ENCODE peak calls at places on chromosomes 12 and 14, in six cellular contexts. One of them, this sample, is unnamed.

GRCh38 chr14:79437951-79438350 is 773.4 kb downstream of the DIO2 start:
- DNase-seq in AG04450: no peak
- DNase-seq in astrocyte of the spinal cord: no peak
- DNase-seq in heart right ventricle: no peak
- DNase-seq in ovary: no peak
- DNase-seq in astrocyte: no peak
- DNase-seq in this sample: no peak

GRCh38 chr12:24854908-24855307 is 94.0 kb downstream of the BCAT1 start:
- DNase-seq in AG04450: no peak
- DNase-seq in astrocyte of the spinal cord: peak; percentile 65
- DNase-seq in heart right ventricle: no peak
- DNase-seq in ovary: no peak
- DNase-seq in astrocyte: peak; percentile 52
- DNase-seq in this sample: no peak

GRCh38 chr14:97306785-97307246 is 509.6 kb downstream of the VRK1 start:
- DNase-seq in AG04450: no peak
- DNase-seq in astrocyte of the spinal cord: peak; percentile 61
- DNase-seq in heart right ventricle: no peak
- DNase-seq in ovary: no peak
- DNase-seq in astrocyte: peak; percentile 75
- DNase-seq in this sample: no peak

GRCh38 chr12:69610126-69610525 is 581 bp downstream of the LRRC10 start:
- DNase-seq in AG04450: no peak
- DNase-seq in astrocyte of the spinal cord: no peak
- DNase-seq in heart right ventricle: no peak
- DNase-seq in ovary: no peak
- DNase-seq in astrocyte: no peak
- DNase-seq in this sample: no peak

GRCh38 chr12:131862600-131862993 is 31.8 kb upstream of the ULK1 start:
- DNase-seq in AG04450: no peak
- DNase-seq in astrocyte of the spinal cord: no peak
- DNase-seq in heart right ventricle: no peak
- DNase-seq in ovary: no peak
- DNase-seq in astrocyte: no peak
- DNase-seq in this sample: no peak

GRCh38 chr14:78310263-78310662 is 140.1 kb downstream of the NRXN3 start:
- DNase-seq in AG04450: no peak
- DNase-seq in astrocyte of the spinal cord: no peak
- DNase-seq in heart right ventricle: no peak
- DNase-seq in ovary: no peak
- DNase-seq in astrocyte: no peak
- DNase-seq in this sample: no peak

GRCh38 chr12:107992870-107993451 is 136.1 kb upstream of the WSCD2 start:
- DNase-seq in AG04450: no peak
- DNase-seq in astrocyte of the spinal cord: peak; percentile 2
- DNase-seq in heart right ventricle: no peak
- DNase-seq in ovary: no peak
- DNase-seq in astrocyte: peak; percentile 5
- DNase-seq in this sample: no peak

GRCh38 chr12:3164454-3165310 is 87.5 kb downstream of the TSPAN9 start:
- DNase-seq in AG04450: no peak
- DNase-seq in astrocyte of the spinal cord: no peak
- DNase-seq in heart right ventricle: no peak
- DNase-seq in ovary: no peak
- DNase-seq in astrocyte: no peak
- DNase-seq in this sample: no peak

GRCh38 chr12:118436002-118436724 is 59.8 kb downstream of the SUDS3 start:
- DNase-seq in AG04450: no peak
- DNase-seq in astrocyte of the spinal cord: no peak
- DNase-seq in heart right ventricle: no peak
- DNase-seq in ovary: no peak
- DNase-seq in astrocyte: no peak
- DNase-seq in this sample: no peak

GRCh38 chr12:116360579-116361403 is 83.3 kb upstream of the MED13L start:
- DNase-seq in AG04450: no peak
- DNase-seq in astrocyte of the spinal cord: no peak
- DNase-seq in heart right ventricle: no peak
- DNase-seq in ovary: no peak
- DNase-seq in astrocyte: no peak
- DNase-seq in this sample: peak; percentile 40

GRCh38 chr12:39772708-39773665 is 153.4 kb upstream of the ABCD2 start:
- DNase-seq in AG04450: no peak
- DNase-seq in astrocyte of the spinal cord: no peak
- DNase-seq in heart right ventricle: no peak
- DNase-seq in ovary: no peak
- DNase-seq in astrocyte: no peak
- DNase-seq in this sample: no peak

GRCh38 chr12:12779529-12779928 is 5.9 kb upstream of the APOLD1 start:
- DNase-seq in AG04450: peak; percentile 88
- DNase-seq in astrocyte of the spinal cord: peak; percentile 83
- DNase-seq in heart right ventricle: no peak
- DNase-seq in ovary: no peak
- DNase-seq in astrocyte: peak; percentile 85
- DNase-seq in this sample: no peak

GRCh38 chr14:106837870-106838269 is 1311.5 kb downstream of the TMEM121 start:
- DNase-seq in AG04450: no peak
- DNase-seq in astrocyte of the spinal cord: no peak
- DNase-seq in heart right ventricle: no peak
- DNase-seq in ovary: no peak
- DNase-seq in astrocyte: no peak
- DNase-seq in this sample: no peak

GRCh38 chr12:57124259-57124877 is 3.9 kb upstream of the LRP1 start:
- DNase-seq in AG04450: no peak
- DNase-seq in astrocyte of the spinal cord: peak; percentile 66
- DNase-seq in heart right ventricle: no peak
- DNase-seq in ovary: peak; percentile 77
- DNase-seq in astrocyte: no peak
- DNase-seq in this sample: no peak

GRCh38 chr12:27861428-27862167 is 81.6 kb upstream of the MANSC4 start:
- DNase-seq in AG04450: no peak
- DNase-seq in astrocyte of the spinal cord: no peak
- DNase-seq in heart right ventricle: peak; percentile 27
- DNase-seq in ovary: peak; percentile 65
- DNase-seq in astrocyte: no peak
- DNase-seq in this sample: peak; percentile 56

GRCh38 chr14:64760146-64760755 is 56.0 kb downstream of the PLEKHG3 start:
- DNase-seq in AG04450: no peak
- DNase-seq in astrocyte of the spinal cord: peak; percentile 41
- DNase-seq in heart right ventricle: peak; percentile 51
- DNase-seq in ovary: peak; percentile 20
- DNase-seq in astrocyte: peak; percentile 15
- DNase-seq in this sample: no peak

GRCh38 chr14:37901978-37902377 is 305.7 kb upstream of the SSTR1 start:
- DNase-seq in AG04450: no peak
- DNase-seq in astrocyte of the spinal cord: no peak
- DNase-seq in heart right ventricle: peak; percentile 23
- DNase-seq in ovary: no peak
- DNase-seq in astrocyte: peak; percentile 2
- DNase-seq in this sample: no peak

GRCh38 chr12:56951582-56952339 is 5.6 kb downstream of the RDH16 start:
- DNase-seq in AG04450: no peak
- DNase-seq in astrocyte of the spinal cord: no peak
- DNase-seq in heart right ventricle: no peak
- DNase-seq in ovary: no peak
- DNase-seq in astrocyte: no peak
- DNase-seq in this sample: no peak

GRCh38 chr14:105193916-105194782 is 13.0 kb upstream of the NUDT14 start:
- DNase-seq in AG04450: no peak
- DNase-seq in astrocyte of the spinal cord: no peak
- DNase-seq in heart right ventricle: no peak
- DNase-seq in ovary: no peak
- DNase-seq in astrocyte: no peak
- DNase-seq in this sample: no peak

GRCh38 chr12:65675141-65675621 is 149.1 kb upstream of the HMGA2 start:
- DNase-seq in AG04450: peak; percentile 56
- DNase-seq in astrocyte of the spinal cord: peak; percentile 28
- DNase-seq in heart right ventricle: no peak
- DNase-seq in ovary: no peak
- DNase-seq in astrocyte: peak; percentile 39
- DNase-seq in this sample: no peak

GRCh38 chr14:22997676-22998323 is 12.1 kb downstream of the C14orf93 start:
- DNase-seq in AG04450: no peak
- DNase-seq in astrocyte of the spinal cord: no peak
- DNase-seq in heart right ventricle: no peak
- DNase-seq in ovary: no peak
- DNase-seq in astrocyte: no peak
- DNase-seq in this sample: no peak

GRCh38 chr14:42112108-42112507 is 505.4 kb downstream of the LRFN5 start:
- DNase-seq in AG04450: no peak
- DNase-seq in astrocyte of the spinal cord: peak; percentile 35
- DNase-seq in heart right ventricle: no peak
- DNase-seq in ovary: no peak
- DNase-seq in astrocyte: peak; percentile 49
- DNase-seq in this sample: no peak

GRCh38 chr12:54383041-54383609 is 1.4 kb downstream of the ZNF385A start:
- DNase-seq in AG04450: peak; percentile 70
- DNase-seq in astrocyte of the spinal cord: peak; percentile 79
- DNase-seq in heart right ventricle: no peak
- DNase-seq in ovary: no peak
- DNase-seq in astrocyte: peak; percentile 70
- DNase-seq in this sample: no peak

GRCh38 chr14:101739446-101740141 is 21.9 kb upstream of the PPP2R5C start:
- DNase-seq in AG04450: no peak
- DNase-seq in astrocyte of the spinal cord: no peak
- DNase-seq in heart right ventricle: no peak
- DNase-seq in ovary: no peak
- DNase-seq in astrocyte: no peak
- DNase-seq in this sample: no peak

GRCh38 chr14:104194716-104195115 is 56.3 kb downstream of the KIF26A start:
- DNase-seq in AG04450: no peak
- DNase-seq in astrocyte of the spinal cord: no peak
- DNase-seq in heart right ventricle: no peak
- DNase-seq in ovary: no peak
- DNase-seq in astrocyte: no peak
- DNase-seq in this sample: peak; percentile 58

DNA sequence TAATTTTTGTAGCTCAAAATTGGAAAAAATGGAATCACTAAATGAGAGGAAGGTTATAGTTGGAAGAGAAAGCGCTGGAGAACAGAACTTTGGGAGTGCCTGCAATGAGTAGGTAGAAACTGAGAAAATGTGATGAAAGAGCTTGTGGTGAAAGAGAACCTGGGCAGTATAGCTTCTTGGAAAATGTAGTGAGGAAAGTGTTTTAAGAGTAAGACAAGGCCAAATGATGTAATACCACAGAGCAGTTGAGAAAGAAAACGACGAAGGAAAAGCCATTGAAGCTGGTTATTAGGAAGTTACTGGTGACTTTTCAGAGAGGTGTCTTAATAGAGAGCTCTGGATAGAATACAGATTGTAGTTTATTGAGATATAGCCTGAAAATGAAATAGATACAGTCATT is 255.3 kb downstream of the AEBP2 start:
- DNase-seq in AG04450: no peak
- DNase-seq in astrocyte of the spinal cord: no peak
- DNase-seq in heart right ventricle: no peak
- DNase-seq in ovary: no peak
- DNase-seq in astrocyte: peak; percentile 20
- DNase-seq in this sample: no peak
- H3K4me3 ChIP-seq in AG04450: no peak overlapping the region
- H3K4me3 ChIP-seq in astrocyte of the spinal cord: no peak overlapping the region
- H3K4me3 ChIP-seq in heart right ventricle: no peak overlapping the region
- H3K4me3 ChIP-seq in ovary: no peak overlapping the region
- H3K4me3 ChIP-seq in astrocyte: no peak overlapping the region
- H3K4me3 ChIP-seq in this sample: no peak overlapping the region

DNA sequence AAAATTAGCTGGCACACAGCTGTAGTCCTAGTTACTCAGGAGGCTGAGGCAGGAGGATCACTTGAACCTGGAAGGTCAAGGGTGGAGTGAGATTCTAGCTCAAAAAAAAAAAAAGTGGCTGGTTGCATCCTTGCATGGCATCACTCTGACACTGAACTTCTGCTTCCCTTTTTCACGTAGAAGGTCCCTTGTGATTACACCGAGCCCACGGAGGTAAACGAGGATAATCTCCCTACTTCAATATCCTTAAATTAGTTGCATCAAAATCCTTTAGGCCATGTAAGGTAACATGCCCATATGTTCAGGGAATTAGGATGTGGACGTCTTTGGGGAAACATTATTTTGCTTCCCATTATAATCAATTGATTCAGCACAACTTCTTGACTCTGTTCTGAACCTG is 4.0 kb upstream of the PPP4R4 start:
- DNase-seq in AG04450: no peak
- DNase-seq in astrocyte of the spinal cord: no peak
- DNase-seq in heart right ventricle: no peak
- DNase-seq in ovary: no peak
- DNase-seq in astrocyte: no peak
- DNase-seq in this sample: no peak
- H3K4me3 ChIP-seq in AG04450: no peak overlapping the region
- H3K4me3 ChIP-seq in astrocyte of the spinal cord: no peak overlapping the region
- H3K4me3 ChIP-seq in heart right ventricle: no peak overlapping the region
- H3K4me3 ChIP-seq in ovary: no peak overlapping the region
- H3K4me3 ChIP-seq in astrocyte: no peak overlapping the region
- H3K4me3 ChIP-seq in this sample: no peak overlapping the region

GRCh38 chr12:93273834-93274705 is 103.7 kb upstream of the NUDT4 start:
- DNase-seq in AG04450: no peak
- DNase-seq in astrocyte of the spinal cord: no peak
- DNase-seq in heart right ventricle: no peak
- DNase-seq in ovary: no peak
- DNase-seq in astrocyte: no peak
- DNase-seq in this sample: no peak
- H3K4me3 ChIP-seq in AG04450: no peak overlapping the region
- H3K4me3 ChIP-seq in astrocyte of the spinal cord: no peak overlapping the region
- H3K4me3 ChIP-seq in heart right ventricle: no peak overlapping the region
- H3K4me3 ChIP-seq in ovary: no peak overlapping the region
- H3K4me3 ChIP-seq in astrocyte: no peak overlapping the region
- H3K4me3 ChIP-seq in this sample: no peak overlapping the region

GRCh38 chr12:120834489-120835303 is 69.5 kb downstream of the SPPL3 start:
- DNase-seq in AG04450: no peak
- DNase-seq in astrocyte of the spinal cord: no peak
- DNase-seq in heart right ventricle: no peak
- DNase-seq in ovary: no peak
- DNase-seq in astrocyte: no peak
- DNase-seq in this sample: no peak

GRCh38 chr12:120836119-120836684 is 68.0 kb downstream of the SPPL3 start:
- DNase-seq in AG04450: no peak
- DNase-seq in astrocyte of the spinal cord: no peak
- DNase-seq in heart right ventricle: no peak
- DNase-seq in ovary: no peak
- DNase-seq in astrocyte: no peak
- DNase-seq in this sample: peak; percentile 27

GRCh38 chr12:120833849-120834248 is 70.3 kb downstream of the SPPL3 start:
- DNase-seq in AG04450: peak; percentile 6
- DNase-seq in astrocyte of the spinal cord: no peak
- DNase-seq in heart right ventricle: no peak
- DNase-seq in ovary: no peak
- DNase-seq in astrocyte: no peak
- DNase-seq in this sample: no peak

GRCh38 chr12:120835657-120836056 is 68.5 kb downstream of the SPPL3 start:
- DNase-seq in AG04450: no peak
- DNase-seq in astrocyte of the spinal cord: no peak
- DNase-seq in heart right ventricle: no peak
- DNase-seq in ovary: no peak
- DNase-seq in astrocyte: peak; percentile 49
- DNase-seq in this sample: no peak

DNA sequence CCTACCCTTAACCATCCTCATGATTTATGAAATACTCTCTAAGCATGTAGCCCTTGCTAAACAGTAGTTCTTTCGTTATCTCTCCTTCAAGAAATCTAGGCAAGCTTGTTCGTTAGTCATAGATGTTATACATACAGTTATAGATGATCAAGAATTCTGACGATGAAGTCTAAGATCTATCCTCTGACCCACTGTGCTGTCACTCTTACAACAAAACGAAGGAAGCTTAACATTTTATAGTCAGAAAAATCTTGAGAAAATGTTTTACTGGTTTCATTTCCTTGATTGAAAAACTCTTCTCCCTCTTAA is 68.9 kb downstream of the SPPL3 start:
- DNase-seq in AG04450: no peak
- DNase-seq in astrocyte of the spinal cord: no peak
- DNase-seq in heart right ventricle: no peak
- DNase-seq in ovary: no peak
- DNase-seq in astrocyte: no peak
- DNase-seq in this sample: no peak
- H3K4me3 ChIP-seq in AG04450: no peak overlapping the region
- H3K4me3 ChIP-seq in astrocyte of the spinal cord: no peak overlapping the region
- H3K4me3 ChIP-seq in heart right ventricle: no peak overlapping the region
- H3K4me3 ChIP-seq in ovary: no peak overlapping the region
- H3K4me3 ChIP-seq in astrocyte: no peak overlapping the region
- H3K4me3 ChIP-seq in this sample: peak overlapping the region; percentile 13

This sample was measured in upper lobe of left lung.